ENCODE peak calls at places on chromosomes 6 and 20, in seven cellular contexts. P is right cardiac atrium; S is OCI-LY7; Y is neural progenitor cell; A is CD8-positive, alpha-beta T cell; I is prostate gland; G is CD4-positive, CD25-positive, alpha-beta regulatory T cell. C is an unnamed sample. For H3K4me1, the result is how much of the 10 kb centered on the place peaks cover.

GRCh38 chr20:37565134-37565811 is 37.6 kb upstream of the BLCAP start:
- DNase-seq in P (no peak), S (no peak), Y (peak), A (no peak), I (no peak), G (no peak), C (no peak)

GRCh38 chr20:31846793-31847138 is 1.4 kb upstream of the FOXS1 start:
- DNase-seq in P (no peak), S (no peak), Y (no peak), A (no peak), I (no peak), G (no peak), C (no peak)

GRCh38 chr6:90406957-90407356 is 110.3 kb upstream of the BACH2 start:
- DNase-seq in P (no peak), S (no peak), Y (no peak), A (no peak), I (no peak), G (no peak), C (peak)

GRCh38 chr6:33692760-33693158 is 18.7 kb downstream of the UQCC2 start:
- DNase-seq in P (peak), S (no peak), Y (no peak), A (peak), I (no peak), G (peak), C (peak)

GRCh38 chr6:71727632-71728294 is 158.6 kb upstream of the RIMS1 start:
- DNase-seq in P (no peak), S (peak), Y (no peak), A (no peak), I (no peak), G (no peak), C (no peak)

GRCh38 chr6:34161857-34162515 is 16.1 kb upstream of the GRM4 start:
- DNase-seq in P (no peak), S (no peak), Y (no peak), A (no peak), I (no peak), G (no peak), C (no peak)

GRCh38 chr20:5731753-5732366 is 18.3 kb upstream of the SHLD1 start:
- DNase-seq in P (no peak), S (no peak), Y (no peak), A (no peak), I (peak), G (no peak), C (no peak)

GRCh38 chr20:62846528-62846890 is 15.1 kb downstream of the TCFL5 start:
- DNase-seq in P (no peak), S (no peak), Y (no peak), A (no peak), I (no peak), G (no peak), C (no peak)

GRCh38 chr6:57224769-57225515 is 2.8 kb upstream of the RAB23 start:
- DNase-seq in P (no peak), S (no peak), Y (no peak), A (no peak), I (no peak), G (no peak), C (peak)

GRCh38 chr20:20628314-20628713 is 84.1 kb downstream of the RALGAPA2 start:
- DNase-seq in P (no peak), S (no peak), Y (no peak), A (no peak), I (no peak), G (no peak), C (no peak)

GRCh38 chr6:8080338-8081151 is 16.4 kb upstream of the BLOC1S5 start:
- DNase-seq in P (no peak), S (no peak), Y (no peak), A (no peak), I (no peak), G (no peak), C (peak)

GRCh38 chr20:1324598-1325172 is 4.3 kb downstream of the SDCBP2 start:
- DNase-seq in P (no peak), S (no peak), Y (no peak), A (peak), I (no peak), G (no peak), C (peak)

GRCh38 chr6:3045369-3045768 is 22.9 kb upstream of the RIPK1 start:
- DNase-seq in P (no peak), S (no peak), Y (no peak), A (no peak), I (no peak), G (no peak), C (no peak)

GRCh38 chr6:72691298-72691697 is 69.4 kb downstream of the KCNQ5 start:
- DNase-seq in P (no peak), S (no peak), Y (no peak), A (no peak), I (no peak), G (no peak), C (no peak)

GRCh38 chr6:39231386-39231785 is 2.1 kb upstream of the KCNK5 start:
- DNase-seq in P (no peak), S (no peak), Y (no peak), A (no peak), I (no peak), G (no peak), C (no peak)

GRCh38 chr6:293185-294174 is 1.2 kb downstream of the DUSP22 start:
- DNase-seq in P (peak), S (peak), Y (peak), A (peak), I (no peak), G (no peak), C (peak)

GRCh38 chr6:14108571-14109410 is 8.8 kb upstream of the CD83 start:
- DNase-seq in P (no peak), S (peak), Y (no peak), A (no peak), I (no peak), G (no peak), C (peak)

GRCh38 chr20:50282592-50283241 is 92.1 kb downstream of the CEBPB start:
- DNase-seq in P (peak), S (no peak), Y (no peak), A (no peak), I (no peak), G (no peak), C (no peak)
- H3K4me1 ChIP-seq in P (under half), S (under half), Y (under half), A (under half), I (under half), G (under half), C (under half)

GRCh38 chr6:31899215-31899614 is 1.7 kb upstream of the EHMT2 start:
- DNase-seq in P (no peak), S (no peak), Y (no peak), A (no peak), I (no peak), G (no peak), C (no peak)
- H3K4me1 ChIP-seq in P (under half), S (under half), Y (under half), A (under half), I (under half), G (under half), C (under half)

DNA sequence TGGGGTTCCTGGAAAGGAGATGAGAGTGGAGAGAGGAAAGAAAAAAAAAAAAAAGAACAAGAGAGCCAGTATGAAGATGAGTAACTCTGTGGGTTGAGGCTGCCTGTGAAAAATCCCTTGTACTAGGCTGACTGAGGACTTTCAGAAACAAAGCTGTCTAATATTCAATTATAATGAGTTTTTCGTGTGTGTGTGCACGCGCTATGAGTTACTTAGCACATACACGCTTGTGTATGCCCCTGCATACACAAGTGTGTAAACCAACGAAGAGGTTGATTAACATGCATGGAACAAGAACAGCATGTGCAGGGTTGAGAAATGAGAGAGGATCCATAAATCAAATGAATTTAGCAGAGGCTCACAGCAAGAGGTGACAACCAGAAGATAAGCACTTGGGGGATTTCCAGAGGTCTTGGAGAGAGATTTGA is 4.8 kb upstream of the RBPJL start:
- DNase-seq in P (no peak), S (no peak), Y (no peak), A (no peak), I (no peak), G (no peak), C (no peak)
- H3K4me1 ChIP-seq in P (under half), S (under half), Y (under half), A (under half), I (under half), G (under half), C (under half)

GRCh38 chr6:121767254-121767653 is 331.8 kb downstream of the GJA1 start:
- DNase-seq in P (no peak), S (no peak), Y (no peak), A (no peak), I (no peak), G (no peak), C (peak)
- H3K4me1 ChIP-seq in P (under half), S (under half), Y (under half), A (under half), I (under half), G (under half), C (under half)

DNA sequence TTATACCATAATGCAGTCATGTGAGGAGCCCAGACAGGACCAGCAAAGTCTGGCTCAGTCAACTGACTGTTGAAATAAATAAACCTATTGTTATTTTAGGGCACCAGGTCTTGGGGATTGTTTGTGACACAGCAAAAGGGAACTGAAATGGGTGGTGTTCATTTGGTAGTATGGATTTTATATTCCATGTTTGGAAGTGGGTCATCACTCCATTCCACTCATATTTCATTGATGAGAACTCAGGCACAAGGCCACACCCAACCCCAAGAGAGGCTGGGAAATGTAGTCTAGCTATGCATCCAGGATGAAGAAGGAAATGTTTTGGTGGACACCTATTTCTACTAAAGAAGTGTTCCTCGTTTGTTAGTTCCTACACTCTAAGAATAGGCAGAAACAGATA is 64.9 kb upstream of the BTBD3 start:
- DNase-seq in P (no peak), S (no peak), Y (no peak), A (no peak), I (no peak), G (no peak), C (peak)
- H3K4me1 ChIP-seq in P (under half), S (under half), Y (under half), A (under half), I (under half), G (under half), C (under half)